ENCODE peak calls at places on chromosomes 1 and 21, in seven cellular contexts. J is HT-29; A is GM04504; C is GM23338; M is CD4-positive, CD25-positive, alpha-beta regulatory T cell; W is left colon; F is stimulated activated CD8-positive, alpha-beta memory T cell treated with anti-CD3 and anti-CD28 coated beads, Interleukin-7, amount 100 ng/mL, for 24 hours. S is an unnamed sample.

GRCh38 chr1:27192039-27192529 is 37.2 kb upstream of the SLC9A1 start:
- DNase-seq in W (peak), C (no peak), F (no peak), J (peak), A (no peak), M (no peak), S (no peak)

GRCh38 chr1:89842547-89843278 is 21.9 kb downstream of the LRRC8D start:
- DNase-seq in M (no peak), F (no peak), A (no peak), J (no peak), C (no peak), W (peak), S (no peak)

GRCh38 chr1:61781151-61781550 is 38.9 kb downstream of the PATJ start:
- DNase-seq in M (no peak), F (no peak), C (no peak), W (no peak), J (peak), A (no peak), S (no peak)

GRCh38 chr1:185267278-185267677 is 49.8 kb downstream of the IVNS1ABP start:
- DNase-seq in M (no peak), A (no peak), C (no peak), J (no peak), F (no peak), W (no peak), S (no peak)

GRCh38 chr1:9643351-9644256 is 7.9 kb upstream of the PIK3CD start:
- DNase-seq in C (no peak), W (no peak), M (no peak), A (no peak), J (no peak), F (no peak), S (no peak)

GRCh38 chr1:15804060-15804459 is 3.4 kb downstream of the UQCRHL start:
- DNase-seq in F (no peak), J (no peak), A (no peak), C (no peak), W (no peak), M (no peak), S (peak)

GRCh38 chr21:14688412-14688811 is 142.3 kb upstream of the SAMSN1 start:
- DNase-seq in M (no peak), J (no peak), F (no peak), C (no peak), W (no peak), A (no peak), S (no peak)

GRCh38 chr1:106571109-106571508 is 485.4 kb upstream of the PRMT6 start:
- DNase-seq in J (no peak), C (peak), A (no peak), M (no peak), W (no peak), F (no peak), S (no peak)

GRCh38 chr1:89945852-89946476 is 48.9 kb upstream of the ZNF326 start:
- DNase-seq in J (no peak), W (no peak), M (no peak), F (no peak), A (no peak), C (no peak), S (no peak)

GRCh38 chr21:31119199-31119598 is 80.9 kb upstream of the KRTAP19-8 start:
- DNase-seq in C (no peak), W (no peak), F (no peak), A (no peak), J (no peak), M (no peak), S (no peak)

GRCh38 chr1:1779691-1780597 is 1.7 kb upstream of the NADK start:
- DNase-seq in F (peak), A (peak), C (peak), W (peak), M (peak), J (peak), S (peak)

S was measured in H7.